ENCODE peak calls at places on chromosomes 16 and 17, in seven cellular contexts. E is cardiac muscle cell; G is neural crest cell; Y is NCI-H1417; B is activated T-cell treated with anti-CD3 and anti-CD28 coated beads, Interleukin-2, amount 50 U/mL, for 72 hours; K is EL; X is stimulated activated CD4-positive, alpha-beta T cell treated with anti-CD3 and anti-CD28 coated beads, Interleukin-1b, Interleukin-23, amount 100 ng/mL, for 1 hour. J is an unnamed sample.

GRCh38 chr16:85746431-85747227 is 4.3 kb downstream of the C16orf74 start:
- DNase-seq in E (no peak), G (no peak), Y (no peak), B (peak; percentile 17), K (peak; percentile 48), X (no peak), J (no peak)

GRCh38 chr16:154223-155030 is 2.0 kb downstream of the HBZ start:
- DNase-seq in E (peak; percentile 35), G (no peak), Y (peak; percentile 53), B (peak; percentile 54), K (peak; percentile 29), X (no peak), J (no peak)

GRCh38 chr16:58459344-58460218 is 40.4 kb upstream of the NDRG4 start:
- DNase-seq in E (peak; percentile 34), G (no peak), Y (no peak), B (peak; percentile 72), K (peak; percentile 44), X (no peak), J (no peak)

GRCh38 chr17:27807567-27808470 is 7.5 kb upstream of the NOS2 start:
- DNase-seq in E (no peak), G (no peak), Y (peak; percentile 39), B (peak; percentile 74), K (peak; percentile 13), X (peak; percentile 13), J (no peak)

GRCh38 chr17:2814049-2814448 is 17.8 kb downstream of the RAP1GAP2 start:
- DNase-seq in E (no peak), G (no peak), Y (no peak), B (no peak), K (no peak), X (no peak), J (no peak)

GRCh38 chr17:43994272-43995149 is 9.9 kb upstream of the NAGS start:
- DNase-seq in E (peak; percentile 70), G (peak; percentile 79), Y (peak; percentile 36), B (peak; percentile 76), K (peak; percentile 73), X (peak; percentile 46), J (peak; percentile 84)

GRCh38 chr16:88385112-88385594 is 2.4 kb downstream of the ZNF469 start:
- DNase-seq in E (no peak), G (no peak), Y (no peak), B (no peak), K (no peak), X (no peak), J (no peak)

GRCh38 chr17:51630101-51630671 is 369.8 kb downstream of the UTP18 start:
- DNase-seq in E (no peak), G (no peak), Y (no peak), B (no peak), K (no peak), X (no peak), J (no peak)